ENCODE peak calls at places on chromosomes 7 and 10, in nine cellular contexts. One of them, this sample, is unnamed.
A peak's percentile ranks its signal among the peaks of the same experiment; 100 is the strongest.

GRCh38 chr10:131418686-131419085 is 107.2 kb upstream of the TCERG1L start:
- DNase-seq in psoas muscle: no peak
- DNase-seq in OCI-LY7: no peak
- DNase-seq in astrocyte of the cerebellum: no peak
- DNase-seq in ascending aorta: no peak
- DNase-seq in ovary: no peak
- DNase-seq in AG09309: no peak
- DNase-seq in tibial artery: no peak
- DNase-seq in HCT116: no peak
- DNase-seq in this sample: no peak

GRCh38 chr7:42235734-42236133 is 1.3 kb downstream of the GLI3 start:
- DNase-seq in psoas muscle: no peak
- DNase-seq in OCI-LY7: no peak
- DNase-seq in astrocyte of the cerebellum: no peak
- DNase-seq in ascending aorta: no peak
- DNase-seq in ovary: peak; percentile 27
- DNase-seq in AG09309: no peak
- DNase-seq in tibial artery: no peak
- DNase-seq in HCT116: no peak
- DNase-seq in this sample: no peak

GRCh38 chr10:124588736-124589451 is 127.3 kb downstream of the LHPP start:
- DNase-seq in psoas muscle: peak; percentile 90
- DNase-seq in OCI-LY7: no peak
- DNase-seq in astrocyte of the cerebellum: no peak
- DNase-seq in ascending aorta: no peak
- DNase-seq in ovary: peak; percentile 75
- DNase-seq in AG09309: no peak
- DNase-seq in tibial artery: peak; percentile 84
- DNase-seq in HCT116: no peak
- DNase-seq in this sample: peak; percentile 1

GRCh38 chr7:1290262-1291039 is 57.8 kb downstream of the UNCX start:
- DNase-seq in psoas muscle: peak; percentile 54
- DNase-seq in OCI-LY7: no peak
- DNase-seq in astrocyte of the cerebellum: no peak
- DNase-seq in ascending aorta: no peak
- DNase-seq in ovary: no peak
- DNase-seq in AG09309: peak; percentile 2
- DNase-seq in tibial artery: no peak
- DNase-seq in HCT116: no peak
- DNase-seq in this sample: no peak

GRCh38 chr7:24456526-24457214 is 116.6 kb upstream of the PALS2 start:
- DNase-seq in psoas muscle: no peak
- DNase-seq in OCI-LY7: no peak
- DNase-seq in astrocyte of the cerebellum: no peak
- DNase-seq in ascending aorta: no peak
- DNase-seq in ovary: no peak
- DNase-seq in AG09309: no peak
- DNase-seq in tibial artery: no peak
- DNase-seq in HCT116: no peak
- DNase-seq in this sample: peak; percentile 37

GRCh38 chr10:22621726-22622125 is 92.7 kb downstream of the PIP4K2A start:
- DNase-seq in psoas muscle: no peak
- DNase-seq in OCI-LY7: no peak
- DNase-seq in astrocyte of the cerebellum: no peak
- DNase-seq in ascending aorta: no peak
- DNase-seq in ovary: no peak
- DNase-seq in AG09309: no peak
- DNase-seq in tibial artery: no peak
- DNase-seq in HCT116: no peak
- DNase-seq in this sample: no peak

GRCh38 chr7:123601530-123601929 is at the start of gene ASB15:
- DNase-seq in psoas muscle: no peak
- DNase-seq in OCI-LY7: no peak
- DNase-seq in astrocyte of the cerebellum: no peak
- DNase-seq in ascending aorta: no peak
- DNase-seq in ovary: no peak
- DNase-seq in AG09309: no peak
- DNase-seq in tibial artery: no peak
- DNase-seq in HCT116: no peak
- DNase-seq in this sample: no peak

GRCh38 chr10:33893502-33893901 is 559.0 kb upstream of the NRP1 start:
- DNase-seq in psoas muscle: no peak
- DNase-seq in OCI-LY7: no peak
- DNase-seq in astrocyte of the cerebellum: no peak
- DNase-seq in ascending aorta: no peak
- DNase-seq in ovary: no peak
- DNase-seq in AG09309: no peak
- DNase-seq in tibial artery: no peak
- DNase-seq in HCT116: no peak
- DNase-seq in this sample: no peak

GRCh38 chr7:143490719-143491306 is 13.1 kb downstream of the TAS2R41 start:
- DNase-seq in psoas muscle: no peak
- DNase-seq in OCI-LY7: no peak
- DNase-seq in astrocyte of the cerebellum: no peak
- DNase-seq in ascending aorta: no peak
- DNase-seq in ovary: no peak
- DNase-seq in AG09309: no peak
- DNase-seq in tibial artery: no peak
- DNase-seq in HCT116: no peak
- DNase-seq in this sample: no peak

GRCh38 chr7:155448632-155449007 is 9.3 kb upstream of the EN2 start:
- DNase-seq in psoas muscle: no peak
- DNase-seq in OCI-LY7: no peak
- DNase-seq in astrocyte of the cerebellum: no peak
- DNase-seq in ascending aorta: no peak
- DNase-seq in ovary: no peak
- DNase-seq in AG09309: no peak
- DNase-seq in tibial artery: no peak
- DNase-seq in HCT116: no peak
- DNase-seq in this sample: no peak

GRCh38 chr10:120172371-120172770 is 279.8 kb downstream of the SEC23IP start:
- DNase-seq in psoas muscle: no peak
- DNase-seq in OCI-LY7: no peak
- DNase-seq in astrocyte of the cerebellum: peak; percentile 34
- DNase-seq in ascending aorta: no peak
- DNase-seq in ovary: no peak
- DNase-seq in AG09309: no peak
- DNase-seq in tibial artery: no peak
- DNase-seq in HCT116: no peak
- DNase-seq in this sample: peak; percentile 19

GRCh38 chr10:131946880-131947279 is 34.8 kb downstream of the BNIP3 start:
- DNase-seq in psoas muscle: no peak
- DNase-seq in OCI-LY7: no peak
- DNase-seq in astrocyte of the cerebellum: no peak
- DNase-seq in ascending aorta: no peak
- DNase-seq in ovary: no peak
- DNase-seq in AG09309: no peak
- DNase-seq in tibial artery: peak; percentile 40
- DNase-seq in HCT116: no peak
- DNase-seq in this sample: no peak

GRCh38 chr7:28682811-28683210 is 270.5 kb downstream of the CREB5 start:
- DNase-seq in psoas muscle: peak; percentile 76
- DNase-seq in OCI-LY7: no peak
- DNase-seq in astrocyte of the cerebellum: no peak
- DNase-seq in ascending aorta: no peak
- DNase-seq in ovary: no peak
- DNase-seq in AG09309: no peak
- DNase-seq in tibial artery: no peak
- DNase-seq in HCT116: no peak
- DNase-seq in this sample: no peak

GRCh38 chr7:132919776-132920175 is 162.1 kb downstream of the CHCHD3 start:
- DNase-seq in psoas muscle: no peak
- DNase-seq in OCI-LY7: no peak
- DNase-seq in astrocyte of the cerebellum: no peak
- DNase-seq in ascending aorta: no peak
- DNase-seq in ovary: no peak
- DNase-seq in AG09309: no peak
- DNase-seq in tibial artery: no peak
- DNase-seq in HCT116: no peak
- DNase-seq in this sample: no peak

GRCh38 chr7:137006293-137006692 is 137.8 kb downstream of the CHRM2 start:
- DNase-seq in psoas muscle: no peak
- DNase-seq in OCI-LY7: no peak
- DNase-seq in astrocyte of the cerebellum: peak; percentile 15
- DNase-seq in ascending aorta: no peak
- DNase-seq in ovary: peak; percentile 31
- DNase-seq in AG09309: peak; percentile 42
- DNase-seq in tibial artery: no peak
- DNase-seq in HCT116: no peak
- DNase-seq in this sample: no peak

GRCh38 chr10:122280977-122281376 is 9.9 kb downstream of the BTBD16 start:
- DNase-seq in psoas muscle: no peak
- DNase-seq in OCI-LY7: no peak
- DNase-seq in astrocyte of the cerebellum: no peak
- DNase-seq in ascending aorta: no peak
- DNase-seq in ovary: no peak
- DNase-seq in AG09309: no peak
- DNase-seq in tibial artery: no peak
- DNase-seq in HCT116: no peak
- DNase-seq in this sample: no peak

GRCh38 chr7:28708458-28708951 is 249.6 kb downstream of the TRIL start:
- DNase-seq in psoas muscle: no peak
- DNase-seq in OCI-LY7: no peak
- DNase-seq in astrocyte of the cerebellum: no peak
- DNase-seq in ascending aorta: no peak
- DNase-seq in ovary: no peak
- DNase-seq in AG09309: no peak
- DNase-seq in tibial artery: no peak
- DNase-seq in HCT116: no peak
- DNase-seq in this sample: peak; percentile 73

GRCh38 chr10:20834825-20835224 is 62.3 kb downstream of the NEBL start:
- DNase-seq in psoas muscle: no peak
- DNase-seq in OCI-LY7: no peak
- DNase-seq in astrocyte of the cerebellum: no peak
- DNase-seq in ascending aorta: no peak
- DNase-seq in ovary: no peak
- DNase-seq in AG09309: no peak
- DNase-seq in tibial artery: no peak
- DNase-seq in HCT116: no peak
- DNase-seq in this sample: no peak

GRCh38 chr7:92178928-92179373 is at the start of gene LRRD1:
- DNase-seq in psoas muscle: peak; percentile 91
- DNase-seq in OCI-LY7: peak; percentile 68
- DNase-seq in astrocyte of the cerebellum: peak; percentile 35
- DNase-seq in ascending aorta: peak; percentile 92
- DNase-seq in ovary: peak; percentile 79
- DNase-seq in AG09309: peak; percentile 33
- DNase-seq in tibial artery: peak; percentile 88
- DNase-seq in HCT116: peak; percentile 71
- DNase-seq in this sample: peak; percentile 20
- TF ChIP-seq CTCF in psoas muscle: peak; percentile 95
- TF ChIP-seq CTCF in OCI-LY7: peak; percentile 77
- TF ChIP-seq CTCF in astrocyte of the cerebellum: peak; percentile 95
- TF ChIP-seq CTCF in ascending aorta: peak; percentile 96
- TF ChIP-seq CTCF in ovary: peak; percentile 92
- TF ChIP-seq CTCF in AG09309: peak; percentile 97
- TF ChIP-seq CTCF in tibial artery: peak; percentile 99
- TF ChIP-seq CTCF in HCT116: peak; percentile 97
- TF ChIP-seq CTCF in this sample: peak; percentile 91

GRCh38 chr10:74289956-74290355 is 138.9 kb downstream of the ADK start:
- DNase-seq in psoas muscle: no peak
- DNase-seq in OCI-LY7: no peak
- DNase-seq in astrocyte of the cerebellum: no peak
- DNase-seq in ascending aorta: no peak
- DNase-seq in ovary: no peak
- DNase-seq in AG09309: no peak
- DNase-seq in tibial artery: no peak
- DNase-seq in HCT116: no peak
- DNase-seq in this sample: no peak
- H3K4me3 ChIP-seq in psoas muscle: no peak overlapping the region
- H3K4me3 ChIP-seq in OCI-LY7: no peak overlapping the region
- H3K4me3 ChIP-seq in astrocyte of the cerebellum: no peak overlapping the region
- H3K4me3 ChIP-seq in ascending aorta: no peak overlapping the region
- H3K4me3 ChIP-seq in ovary: no peak overlapping the region
- H3K4me3 ChIP-seq in AG09309: peak overlapping the region; percentile 9
- H3K4me3 ChIP-seq in tibial artery: no peak overlapping the region
- H3K4me3 ChIP-seq in HCT116: no peak overlapping the region
- H3K4me3 ChIP-seq in this sample: no peak overlapping the region

DNA sequence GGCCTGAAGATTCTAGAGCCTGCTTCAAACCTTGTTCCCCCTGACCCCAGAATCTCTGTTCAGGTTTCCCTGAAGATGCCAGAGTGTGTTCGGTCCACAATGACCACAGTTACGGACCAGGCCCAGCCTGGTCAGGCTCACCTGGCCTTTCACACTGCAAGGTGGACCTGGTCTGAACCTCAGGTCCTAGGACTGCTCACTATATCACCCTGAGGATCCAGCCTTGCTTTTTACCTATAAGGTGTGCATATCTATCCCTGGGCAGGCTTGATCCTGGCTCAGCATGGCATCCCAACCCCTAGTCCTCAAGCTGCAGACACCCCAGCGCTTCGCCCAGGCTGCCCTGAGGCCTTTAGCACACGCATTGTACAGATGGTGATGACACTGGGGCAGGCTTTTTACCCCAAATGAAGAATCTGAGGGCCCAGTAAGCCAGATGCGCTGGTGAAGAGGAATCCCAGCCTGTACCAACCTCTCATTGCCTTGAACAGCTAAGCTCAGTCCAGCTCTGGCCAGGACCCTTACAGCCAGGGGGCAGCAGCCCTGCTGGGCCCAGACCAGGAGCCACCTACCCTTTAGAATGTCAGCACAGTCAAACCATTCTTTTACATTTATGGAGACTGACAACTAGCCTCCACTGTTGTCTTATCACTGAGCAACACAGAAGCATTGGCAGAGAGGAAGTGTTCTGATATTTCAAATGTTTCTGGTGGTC is 28.0 kb downstream of the MAT1A start:
- DNase-seq in psoas muscle: no peak
- DNase-seq in OCI-LY7: no peak
- DNase-seq in astrocyte of the cerebellum: no peak
- DNase-seq in ascending aorta: no peak
- DNase-seq in ovary: no peak
- DNase-seq in AG09309: no peak
- DNase-seq in tibial artery: no peak
- DNase-seq in HCT116: no peak
- DNase-seq in this sample: no peak
- TF ChIP-seq CTCF in psoas muscle: no peak
- TF ChIP-seq CTCF in OCI-LY7: no peak
- TF ChIP-seq CTCF in astrocyte of the cerebellum: no peak
- TF ChIP-seq CTCF in ascending aorta: no peak
- TF ChIP-seq CTCF in ovary: no peak
- TF ChIP-seq CTCF in AG09309: no peak
- TF ChIP-seq CTCF in tibial artery: no peak
- TF ChIP-seq CTCF in HCT116: peak; percentile 10
- TF ChIP-seq CTCF in this sample: no peak

DNA sequence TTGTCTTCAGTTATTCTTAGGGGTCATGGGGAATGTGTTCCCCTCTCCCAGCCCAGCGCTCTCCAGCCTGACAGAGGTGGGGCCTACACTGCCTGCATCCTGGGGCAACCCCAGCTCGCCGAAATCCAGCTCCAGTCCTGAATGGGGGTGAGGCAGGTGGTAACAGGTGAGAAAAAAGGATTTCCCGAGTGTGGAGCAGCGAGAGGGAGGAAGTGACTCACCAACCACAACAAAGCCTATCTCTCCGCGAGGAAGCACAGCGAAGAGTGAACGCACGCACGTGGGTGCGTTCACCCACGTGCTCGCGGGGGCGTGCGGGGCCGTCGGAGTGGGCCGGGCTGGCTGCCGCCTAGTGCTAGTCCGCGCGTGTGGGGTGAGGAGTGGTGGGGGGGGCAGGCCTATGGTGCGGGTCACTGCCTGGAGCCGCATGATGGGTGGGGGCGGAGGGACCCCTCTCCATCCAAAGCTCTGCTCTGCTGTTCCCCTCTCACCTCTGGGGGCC is 855 bp upstream of the PALD1 start:
- DNase-seq in psoas muscle: peak; percentile 63
- DNase-seq in OCI-LY7: peak; percentile 85
- DNase-seq in astrocyte of the cerebellum: no peak
- DNase-seq in ascending aorta: no peak
- DNase-seq in ovary: peak; percentile 53
- DNase-seq in AG09309: no peak
- DNase-seq in tibial artery: no peak
- DNase-seq in HCT116: peak; percentile 85
- DNase-seq in this sample: no peak
- H3K4me3 ChIP-seq in psoas muscle: peak overlapping the region; percentile 72
- H3K4me3 ChIP-seq in OCI-LY7: peak overlapping the region; percentile 95
- H3K4me3 ChIP-seq in astrocyte of the cerebellum: peak overlapping the region; percentile 54
- H3K4me3 ChIP-seq in ascending aorta: peak overlapping the region; percentile 86
- H3K4me3 ChIP-seq in ovary: peak overlapping the region; percentile 50
- H3K4me3 ChIP-seq in AG09309: no peak overlapping the region
- H3K4me3 ChIP-seq in tibial artery: peak overlapping the region; percentile 55
- H3K4me3 ChIP-seq in HCT116: peak overlapping the region; percentile 97
- H3K4me3 ChIP-seq in this sample: peak overlapping the region; percentile 49